ENCODE peak calls at places on chromosome 1, in four cellular contexts. One of them, this sample, is unnamed.

GRCh38 chr1:182617734-182618288 is 13.6 kb upstream of the RGS16 start:
- DNase-seq in IMR-90: peak; percentile 10
- DNase-seq in fibroblast of lung: peak; percentile 32
- DNase-seq in hepatocyte: no peak
- DNase-seq in this sample: no peak

GRCh38 chr1:28535180-28535579 is 17.7 kb upstream of the TRNAU1AP start:
- DNase-seq in IMR-90: no peak
- DNase-seq in hepatocyte: no peak
- DNase-seq in fibroblast of lung: no peak
- DNase-seq in this sample: no peak

GRCh38 chr1:154669464-154670282 is 61.7 kb upstream of the ADAR start:
- DNase-seq in IMR-90: peak; percentile 69
- DNase-seq in fibroblast of lung: peak; percentile 66
- DNase-seq in hepatocyte: peak; percentile 85
- DNase-seq in this sample: peak; percentile 81

GRCh38 chr1:72186733-72187307 is 95.5 kb downstream of the NEGR1 start:
- DNase-seq in IMR-90: peak; percentile 38
- DNase-seq in fibroblast of lung: peak; percentile 50
- DNase-seq in hepatocyte: peak; percentile 9
- DNase-seq in this sample: no peak

GRCh38 chr1:214312530-214313051 is 31.6 kb downstream of the SMYD2 start:
- DNase-seq in hepatocyte: no peak
- DNase-seq in fibroblast of lung: no peak
- DNase-seq in IMR-90: no peak
- DNase-seq in this sample: no peak

GRCh38 chr1:67214420-67215174 is 48.3 kb downstream of the IL23R start:
- DNase-seq in hepatocyte: peak; percentile 54
- DNase-seq in fibroblast of lung: peak; percentile 31
- DNase-seq in IMR-90: peak; percentile 29
- DNase-seq in this sample: peak; percentile 10

GRCh38 chr1:166170726-166171125 is 3.9 kb upstream of the FAM78B start:
- DNase-seq in hepatocyte: no peak
- DNase-seq in IMR-90: no peak
- DNase-seq in fibroblast of lung: no peak
- DNase-seq in this sample: no peak

GRCh38 chr1:178004926-178005391 is 35.1 kb upstream of the SEC16B start:
- DNase-seq in fibroblast of lung: peak; percentile 45
- DNase-seq in hepatocyte: no peak
- DNase-seq in IMR-90: peak; percentile 72
- DNase-seq in this sample: no peak

GRCh38 chr1:177953549-177953948 is 16.3 kb downstream of the SEC16B start:
- DNase-seq in IMR-90: no peak
- DNase-seq in fibroblast of lung: no peak
- DNase-seq in hepatocyte: no peak
- DNase-seq in this sample: no peak

GRCh38 chr1:172704003-172704402 is 45.1 kb downstream of the FASLG start:
- DNase-seq in IMR-90: no peak
- DNase-seq in fibroblast of lung: no peak
- DNase-seq in hepatocyte: no peak
- DNase-seq in this sample: no peak

GRCh38 chr1:80534606-80535360 is 1266.0 kb upstream of the ADGRL2 start:
- DNase-seq in fibroblast of lung: peak; percentile 20
- DNase-seq in hepatocyte: no peak
- DNase-seq in IMR-90: peak; percentile 46
- DNase-seq in this sample: no peak

GRCh38 chr1:87243573-87243972 is 85.1 kb upstream of the LMO4 start:
- DNase-seq in hepatocyte: no peak
- DNase-seq in IMR-90: peak; percentile 89
- DNase-seq in fibroblast of lung: peak; percentile 41
- DNase-seq in this sample: no peak

DNA sequence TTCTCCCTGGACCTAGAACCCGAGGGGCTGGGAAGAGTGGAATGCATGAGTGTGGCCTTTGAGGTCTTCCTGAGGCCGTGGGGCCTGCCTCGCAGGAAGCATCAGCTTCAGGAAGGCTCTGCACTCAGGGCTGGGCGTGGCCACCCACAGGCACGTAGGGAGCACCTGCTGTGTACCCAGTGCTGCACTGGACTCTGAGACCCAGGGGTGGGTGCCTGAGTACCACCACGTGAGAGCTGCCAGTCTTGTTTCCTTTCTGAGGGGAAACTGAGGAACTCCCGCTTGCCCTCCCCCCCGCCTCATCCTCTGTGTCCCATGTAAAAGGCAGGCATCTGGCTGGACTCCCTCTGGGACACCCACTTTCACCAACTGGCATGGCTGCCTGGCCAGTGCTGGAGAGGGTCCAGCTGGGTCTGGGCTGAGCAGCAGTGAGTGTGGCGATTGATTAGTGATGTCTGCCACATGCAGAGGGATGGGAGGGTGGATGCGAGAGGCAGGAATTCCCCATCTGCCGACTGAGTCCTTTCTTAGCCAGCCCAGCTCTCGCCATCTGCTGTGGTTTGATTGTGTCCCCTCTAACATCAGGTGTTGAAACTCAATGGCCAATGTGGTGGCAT is 30.2 kb upstream of the TTC34 start:
- DNase-seq in hepatocyte: no peak
- DNase-seq in fibroblast of lung: no peak
- DNase-seq in IMR-90: no peak
- DNase-seq in this sample: no peak
- H3K9me3 ChIP-seq in hepatocyte: no peaks in the 10 kb centered on the region
- H3K9me3 ChIP-seq in fibroblast of lung: no peaks in the 10 kb centered on the region
- H3K9me3 ChIP-seq in IMR-90: peaks cover 70% of the 10 kb centered on the region
- H3K9me3 ChIP-seq in this sample: no peaks in the 10 kb centered on the region

DNA sequence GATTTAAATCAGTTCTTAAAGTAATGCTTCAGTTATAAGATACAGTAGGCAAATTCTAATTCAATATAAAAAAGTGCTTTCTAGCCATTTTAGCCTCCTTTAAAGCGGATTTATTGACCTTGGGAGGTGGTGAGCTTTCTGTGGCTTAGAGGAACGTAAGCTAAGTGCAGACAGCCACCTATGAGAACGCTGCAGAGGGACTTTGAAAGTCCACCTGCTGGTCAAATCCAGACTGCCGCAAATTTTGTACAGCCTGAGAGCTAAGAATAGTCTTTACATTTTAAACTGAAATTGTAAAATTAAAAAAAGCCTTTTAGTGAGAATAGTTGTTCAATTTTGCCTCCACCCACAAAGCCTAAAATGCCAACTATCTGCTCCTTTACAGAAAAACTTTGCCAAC is 67.0 kb upstream of the SSX2IP start:
- DNase-seq in fibroblast of lung: no peak
- DNase-seq in hepatocyte: no peak
- DNase-seq in IMR-90: no peak
- DNase-seq in this sample: no peak
- TF ChIP-seq CTCF in fibroblast of lung: peak; percentile 14
- TF ChIP-seq CTCF in hepatocyte: peak; percentile 24
- TF ChIP-seq CTCF in IMR-90: no peak
- TF ChIP-seq CTCF in this sample: peak; percentile 25

GRCh38 chr1:41650176-41650519 is 165.7 kb upstream of the EDN2 start:
- DNase-seq in fibroblast of lung: no peak
- DNase-seq in hepatocyte: no peak
- DNase-seq in IMR-90: no peak
- DNase-seq in this sample: no peak
- H3K4me1 ChIP-seq in fibroblast of lung: peaks cover 2% of the 10 kb centered on the region
- H3K4me1 ChIP-seq in hepatocyte: no peaks in the 10 kb centered on the region
- H3K4me1 ChIP-seq in IMR-90: peaks cover 5% of the 10 kb centered on the region
- H3K4me1 ChIP-seq in this sample: no peaks in the 10 kb centered on the region

GRCh38 chr1:160978510-160978927 is 23.9 kb upstream of the ITLN2 start:
- DNase-seq in IMR-90: no peak
- DNase-seq in hepatocyte: no peak
- DNase-seq in fibroblast of lung: no peak
- DNase-seq in this sample: no peak
- H3K9me3 ChIP-seq in IMR-90: no peaks in the 10 kb centered on the region
- H3K9me3 ChIP-seq in hepatocyte: no peaks in the 10 kb centered on the region
- H3K9me3 ChIP-seq in fibroblast of lung: no peaks in the 10 kb centered on the region
- H3K9me3 ChIP-seq in this sample: no peaks in the 10 kb centered on the region

This sample was measured in BE2C.